ENCODE peak calls at places on chromosomes 7 and 10, in six cellular contexts. N is tibial artery; G is right atrium auricular region; B is BE2C; A is heart left ventricle; S is CD8-positive, alpha-beta memory T cell. W is an unnamed sample. For H3K9me3, the result is how much of the 10 kb centered on the place peaks cover.

GRCh38 chr7:66371096-66371824 is 166.1 kb downstream of the TPST1 start:
- DNase-seq in N (no peak), G (no peak), B (no peak), A (no peak), S (no peak), W (no peak)

GRCh38 chr10:79137826-79138225 is 69.1 kb downstream of the ZMIZ1 start:
- DNase-seq in N (no peak), G (no peak), B (no peak), A (peak), S (peak), W (peak)

GRCh38 chr7:101154693-101155102 is 422 bp downstream of the AP1S1 start:
- DNase-seq in N (no peak), G (no peak), B (no peak), A (no peak), S (no peak), W (no peak)

GRCh38 chr7:45712057-45712689 is 138.0 kb downstream of the ADCY1 start:
- DNase-seq in N (no peak), G (no peak), B (no peak), A (no peak), S (no peak), W (no peak)

GRCh38 chr10:89153971-89154370 is 53.1 kb downstream of the CH25H start:
- DNase-seq in N (no peak), G (no peak), B (no peak), A (no peak), S (no peak), W (no peak)

GRCh38 chr10:77583527-77583926 is 54.1 kb downstream of the KCNMA1 start:
- DNase-seq in N (no peak), G (no peak), B (no peak), A (no peak), S (no peak), W (no peak)

GRCh38 chr7:21767300-21767900 is 178.3 kb downstream of the CDCA7L start:
- DNase-seq in N (no peak), G (no peak), B (peak), A (peak), S (no peak), W (no peak)

GRCh38 chr7:97770845-97771244 is 39.0 kb downstream of the TAC1 start:
- DNase-seq in N (no peak), G (no peak), B (no peak), A (no peak), S (no peak), W (no peak)

GRCh38 chr7:132402751-132403245 is 173.5 kb downstream of the PLXNA4 start:
- DNase-seq in N (no peak), G (peak), B (no peak), A (peak), S (no peak), W (no peak)

GRCh38 chr7:135728136-135728669 is at the start of gene SLC13A4:
- DNase-seq in N (no peak), G (no peak), B (no peak), A (no peak), S (no peak), W (no peak)

GRCh38 chr7:151113344-151114150 is 27.3 kb downstream of the AGAP3 start:
- DNase-seq in N (no peak), G (no peak), B (peak), A (no peak), S (no peak), W (no peak)

GRCh38 chr10:116787893-116788665 is 45.7 kb upstream of the HSPA12A start:
- DNase-seq in N (peak), G (peak), B (peak), A (peak), S (peak), W (peak)

GRCh38 chr10:132611026-132611910 is 73.7 kb downstream of the INPP5A start:
- DNase-seq in N (no peak), G (no peak), B (no peak), A (no peak), S (no peak), W (no peak)

GRCh38 chr10:3828404-3829192 is 43.6 kb upstream of the KLF6 start:
- DNase-seq in N (no peak), G (no peak), B (no peak), A (peak), S (peak), W (no peak)

GRCh38 chr10:44975487-44976331 is 2.9 kb downstream of the DEPP1 start:
- DNase-seq in N (peak), G (no peak), B (peak), A (no peak), S (no peak), W (no peak)

GRCh38 chr7:115274-115911 is 77.0 kb upstream of the FAM20C start:
- DNase-seq in N (no peak), G (no peak), B (no peak), A (no peak), S (no peak), W (no peak)

GRCh38 chr7:135744938-135745701 is 3.5 kb downstream of the FAM180A start:
- DNase-seq in N (no peak), G (no peak), B (no peak), A (no peak), S (no peak), W (no peak)

GRCh38 chr7:128410092-128410665 is 397 bp upstream of the IMPDH1 start:
- DNase-seq in N (peak), G (peak), B (peak), A (peak), S (peak), W (no peak)

GRCh38 chr10:83680470-83680891 is 458.8 kb upstream of the GHITM start:
- DNase-seq in N (no peak), G (no peak), B (no peak), A (no peak), S (no peak), W (no peak)

GRCh38 chr7:136874393-136875032 is 6.1 kb downstream of the CHRM2 start:
- DNase-seq in N (no peak), G (no peak), B (peak), A (no peak), S (no peak), W (no peak)

GRCh38 chr10:50614444-50615137 is 9.2 kb downstream of the SGMS1 start:
- DNase-seq in N (no peak), G (no peak), B (no peak), A (no peak), S (no peak), W (peak)

GRCh38 chr10:1522237-1522636 is 215.1 kb downstream of the ADARB2 start:
- DNase-seq in N (no peak), G (no peak), B (no peak), A (no peak), S (no peak), W (no peak)

GRCh38 chr7:42502022-42502421 is 265.0 kb upstream of the GLI3 start:
- DNase-seq in N (no peak), G (no peak), B (no peak), A (no peak), S (no peak), W (no peak)

GRCh38 chr10:102927311-102928010 is 9.4 kb downstream of the CNNM2 start:
- DNase-seq in N (no peak), G (no peak), B (no peak), A (no peak), S (no peak), W (no peak)

GRCh38 chr7:107939472-107940145 is 48.6 kb downstream of the DLD start:
- DNase-seq in N (peak), G (peak), B (no peak), A (peak), S (no peak), W (no peak)

GRCh38 chr10:4568731-4569130 is 257.3 kb upstream of the AKR1E2 start:
- DNase-seq in N (no peak), G (no peak), B (no peak), A (no peak), S (no peak), W (no peak)

GRCh38 chr7:158101821-158102450 is 485.7 kb downstream of the PTPRN2 start:
- DNase-seq in N (peak), G (peak), B (no peak), A (no peak), S (no peak), W (no peak)

GRCh38 chr7:158107806-158108205 is 479.8 kb downstream of the PTPRN2 start:
- DNase-seq in N (no peak), G (peak), B (no peak), A (no peak), S (no peak), W (no peak)

GRCh38 chr7:158102897-158103296 is 484.7 kb downstream of the PTPRN2 start:
- DNase-seq in N (no peak), G (peak), B (no peak), A (no peak), S (no peak), W (no peak)

GRCh38 chr7:158106272-158106671 is 481.4 kb downstream of the PTPRN2 start:
- DNase-seq in N (no peak), G (peak), B (no peak), A (no peak), S (no peak), W (no peak)

DNA sequence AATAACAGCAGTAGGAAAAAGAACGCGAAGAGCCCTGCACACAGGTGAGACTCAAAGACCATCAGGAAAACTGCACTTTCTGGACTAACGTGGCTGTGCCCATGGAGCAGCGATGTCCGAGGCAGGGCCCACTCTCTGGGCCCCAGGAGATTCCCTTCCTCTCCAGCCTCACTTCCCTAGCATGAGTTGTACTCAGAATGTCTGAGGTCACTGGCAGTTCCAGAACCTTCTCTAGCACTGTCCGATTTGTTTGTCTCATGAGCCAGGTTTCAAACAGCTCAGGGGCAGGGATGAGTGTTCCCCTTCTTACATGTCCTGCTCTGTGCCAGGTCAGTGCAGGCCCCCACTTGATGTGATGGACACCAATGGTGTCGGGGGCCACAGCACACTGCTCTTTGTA is 484.2 kb downstream of the PTPRN2 start:
- DNase-seq in N (no peak), G (peak), B (no peak), A (no peak), S (no peak), W (no peak)
- H3K9me3 ChIP-seq in N (under half), G (under half), B (under half), A (under half), S (under half), W (under half)

GRCh38 chr10:130792096-130792845 is 519.2 kb downstream of the TCERG1L start:
- DNase-seq in N (no peak), G (no peak), B (no peak), A (no peak), S (no peak), W (no peak)
- H3K9me3 ChIP-seq in N (under half), G (under half), B (under half), A (under half), S (under half), W (under half)

GRCh38 chr7:130733866-130734524 is at the start of gene KLF14:
- DNase-seq in N (no peak), G (no peak), B (peak), A (peak), S (peak), W (no peak)
- H3K9me3 ChIP-seq in N (under half), G (half or more), B (under half), A (under half), S (under half), W (under half)

GRCh38 chr7:157516311-157516710 is 179.5 kb downstream of the DNAJB6 start:
- DNase-seq in N (no peak), G (peak), B (no peak), A (no peak), S (no peak), W (no peak)
- H3K9me3 ChIP-seq in N (under half), G (under half), B (under half), A (under half), S (under half), W (under half)

GRCh38 chr10:82313401-82313800 is 438.4 kb downstream of the NRG3 start:
- DNase-seq in N (no peak), G (no peak), B (no peak), A (no peak), S (no peak), W (no peak)
- H3K9me3 ChIP-seq in N (under half), G (under half), B (under half), A (under half), S (under half), W (under half)

W was measured in gastrocnemius medialis.